ENCODE peak calls at places on chromosome 18, in ten cellular contexts. One of them, this sample, is unnamed. For H3K27me3, the result is how much of the 10 kb centered on the place peaks cover.

GRCh38 chr18:13239557-13239956 is 21.0 kb downstream of the LDLRAD4 start:
- DNase-seq in hepatocyte: no peak
- DNase-seq in upper lobe of right lung: peak
- DNase-seq in HL-60: no peak
- DNase-seq in sigmoid colon: no peak
- DNase-seq in neural progenitor cell: peak
- DNase-seq in BE2C: no peak
- DNase-seq in right cardiac atrium: no peak
- DNase-seq in CD8-positive, alpha-beta memory T cell: no peak
- DNase-seq in right atrium auricular region: no peak
- DNase-seq in this sample: no peak

GRCh38 chr18:62737474-62737873 is 22.1 kb downstream of the PHLPP1 start:
- DNase-seq in upper lobe of right lung: no peak
- DNase-seq in sigmoid colon: no peak
- DNase-seq in right cardiac atrium: no peak
- DNase-seq in HL-60: no peak
- DNase-seq in CD8-positive, alpha-beta memory T cell: no peak
- DNase-seq in BE2C: no peak
- DNase-seq in neural progenitor cell: no peak
- DNase-seq in hepatocyte: no peak
- DNase-seq in right atrium auricular region: no peak
- DNase-seq in this sample: no peak

GRCh38 chr18:2331496-2331895 is 239.8 kb downstream of the METTL4 start:
- DNase-seq in HL-60: no peak
- DNase-seq in hepatocyte: no peak
- DNase-seq in sigmoid colon: no peak
- DNase-seq in CD8-positive, alpha-beta memory T cell: no peak
- DNase-seq in right cardiac atrium: no peak
- DNase-seq in upper lobe of right lung: no peak
- DNase-seq in neural progenitor cell: no peak
- DNase-seq in BE2C: no peak
- DNase-seq in right atrium auricular region: no peak
- DNase-seq in this sample: no peak

GRCh38 chr18:75137346-75137877 is 71.5 kb downstream of the PTGR3 start:
- DNase-seq in sigmoid colon: no peak
- DNase-seq in hepatocyte: no peak
- DNase-seq in HL-60: no peak
- DNase-seq in right cardiac atrium: no peak
- DNase-seq in upper lobe of right lung: no peak
- DNase-seq in neural progenitor cell: no peak
- DNase-seq in right atrium auricular region: peak
- DNase-seq in BE2C: no peak
- DNase-seq in CD8-positive, alpha-beta memory T cell: no peak
- DNase-seq in this sample: no peak

GRCh38 chr18:35851286-35851967 is 121.1 kb upstream of the RMP24 start:
- DNase-seq in hepatocyte: no peak
- DNase-seq in neural progenitor cell: no peak
- DNase-seq in BE2C: no peak
- DNase-seq in right atrium auricular region: no peak
- DNase-seq in upper lobe of right lung: no peak
- DNase-seq in sigmoid colon: no peak
- DNase-seq in CD8-positive, alpha-beta memory T cell: no peak
- DNase-seq in right cardiac atrium: no peak
- DNase-seq in HL-60: no peak
- DNase-seq in this sample: peak

GRCh38 chr18:48053881-48054586 is 123.6 kb upstream of the SMAD2 start:
- DNase-seq in right cardiac atrium: no peak
- DNase-seq in upper lobe of right lung: peak
- DNase-seq in hepatocyte: peak
- DNase-seq in HL-60: no peak
- DNase-seq in BE2C: peak
- DNase-seq in sigmoid colon: no peak
- DNase-seq in neural progenitor cell: no peak
- DNase-seq in CD8-positive, alpha-beta memory T cell: no peak
- DNase-seq in right atrium auricular region: no peak
- DNase-seq in this sample: no peak

GRCh38 chr18:78049281-78049680 is 799.6 kb downstream of the GALR1 start:
- DNase-seq in neural progenitor cell: no peak
- DNase-seq in BE2C: no peak
- DNase-seq in right cardiac atrium: no peak
- DNase-seq in sigmoid colon: no peak
- DNase-seq in CD8-positive, alpha-beta memory T cell: no peak
- DNase-seq in right atrium auricular region: no peak
- DNase-seq in HL-60: no peak
- DNase-seq in upper lobe of right lung: no peak
- DNase-seq in hepatocyte: no peak
- DNase-seq in this sample: no peak

GRCh38 chr18:52130621-52131020 is 209.4 kb upstream of the DCC start:
- DNase-seq in upper lobe of right lung: no peak
- DNase-seq in hepatocyte: no peak
- DNase-seq in sigmoid colon: no peak
- DNase-seq in BE2C: no peak
- DNase-seq in right cardiac atrium: no peak
- DNase-seq in right atrium auricular region: no peak
- DNase-seq in HL-60: no peak
- DNase-seq in CD8-positive, alpha-beta memory T cell: no peak
- DNase-seq in neural progenitor cell: no peak
- DNase-seq in this sample: no peak

DNA sequence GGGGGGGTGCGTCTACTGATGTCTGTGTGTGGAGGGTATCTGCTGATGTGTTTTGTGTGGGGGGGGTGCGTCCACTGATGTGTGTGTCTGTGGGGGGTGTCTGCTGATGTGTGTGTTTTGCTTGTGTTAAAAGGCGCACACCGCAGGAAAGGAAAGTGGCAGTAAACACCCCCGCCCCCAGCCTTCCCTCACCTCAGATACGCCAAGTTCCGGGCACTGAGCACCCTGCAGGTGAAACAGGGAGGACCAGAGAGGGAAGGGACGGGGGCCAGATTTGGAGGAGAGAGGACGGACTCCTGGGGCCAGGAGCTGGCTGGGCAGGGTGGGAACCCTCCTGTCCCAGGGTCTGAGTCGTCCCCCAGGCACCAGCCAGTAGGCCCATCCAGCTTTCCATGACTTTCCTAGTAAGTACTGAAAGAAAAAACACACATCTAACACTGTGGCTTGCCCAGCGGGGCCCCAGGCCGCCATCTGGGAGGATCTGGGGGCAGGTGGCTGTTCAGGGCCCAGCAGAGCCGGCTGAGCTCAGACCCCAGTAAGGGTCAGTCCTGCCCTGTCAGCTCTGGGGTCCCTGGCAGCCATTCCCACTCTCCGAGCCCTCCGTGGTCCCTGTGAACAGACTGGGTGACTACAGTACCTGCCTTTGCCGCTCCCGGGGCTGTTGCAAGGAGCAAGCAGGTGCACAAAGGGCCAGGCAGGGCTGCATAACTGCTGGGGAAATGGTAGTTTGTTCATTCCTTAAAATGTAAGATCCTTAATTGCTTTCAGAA is 126.9 kb downstream of the NFATC1 start:
- DNase-seq in CD8-positive, alpha-beta memory T cell: peak
- DNase-seq in neural progenitor cell: no peak
- DNase-seq in HL-60: peak
- DNase-seq in BE2C: no peak
- DNase-seq in hepatocyte: no peak
- DNase-seq in right cardiac atrium: no peak
- DNase-seq in sigmoid colon: peak
- DNase-seq in upper lobe of right lung: peak
- DNase-seq in right atrium auricular region: peak
- DNase-seq in this sample: peak
- H3K27me3 ChIP-seq in CD8-positive, alpha-beta memory T cell: under half
- H3K27me3 ChIP-seq in neural progenitor cell: under half
- H3K27me3 ChIP-seq in HL-60: under half
- H3K27me3 ChIP-seq in BE2C: under half
- H3K27me3 ChIP-seq in hepatocyte: under half
- H3K27me3 ChIP-seq in right cardiac atrium: under half
- H3K27me3 ChIP-seq in sigmoid colon: under half
- H3K27me3 ChIP-seq in upper lobe of right lung: under half
- H3K27me3 ChIP-seq in right atrium auricular region: under half
- H3K27me3 ChIP-seq in this sample: under half

GRCh38 chr18:37277753-37278152 is 287.8 kb downstream of the CELF4 start:
- DNase-seq in BE2C: no peak
- DNase-seq in neural progenitor cell: no peak
- DNase-seq in sigmoid colon: no peak
- DNase-seq in right cardiac atrium: no peak
- DNase-seq in HL-60: no peak
- DNase-seq in right atrium auricular region: no peak
- DNase-seq in upper lobe of right lung: no peak
- DNase-seq in CD8-positive, alpha-beta memory T cell: no peak
- DNase-seq in hepatocyte: no peak
- DNase-seq in this sample: no peak

GRCh38 chr18:37274309-37274987 is 291.1 kb downstream of the CELF4 start:
- DNase-seq in sigmoid colon: no peak
- DNase-seq in right cardiac atrium: no peak
- DNase-seq in CD8-positive, alpha-beta memory T cell: no peak
- DNase-seq in hepatocyte: no peak
- DNase-seq in neural progenitor cell: no peak
- DNase-seq in BE2C: no peak
- DNase-seq in upper lobe of right lung: no peak
- DNase-seq in HL-60: no peak
- DNase-seq in right atrium auricular region: no peak
- DNase-seq in this sample: no peak

GRCh38 chr18:37272841-37273240 is 292.8 kb downstream of the CELF4 start:
- DNase-seq in right cardiac atrium: no peak
- DNase-seq in BE2C: no peak
- DNase-seq in sigmoid colon: no peak
- DNase-seq in CD8-positive, alpha-beta memory T cell: no peak
- DNase-seq in right atrium auricular region: no peak
- DNase-seq in HL-60: no peak
- DNase-seq in hepatocyte: no peak
- DNase-seq in neural progenitor cell: no peak
- DNase-seq in upper lobe of right lung: no peak
- DNase-seq in this sample: no peak

GRCh38 chr18:37274988-37275590 is 290.5 kb downstream of the CELF4 start:
- DNase-seq in right cardiac atrium: no peak
- DNase-seq in sigmoid colon: no peak
- DNase-seq in HL-60: no peak
- DNase-seq in CD8-positive, alpha-beta memory T cell: no peak
- DNase-seq in neural progenitor cell: no peak
- DNase-seq in hepatocyte: no peak
- DNase-seq in BE2C: no peak
- DNase-seq in right atrium auricular region: no peak
- DNase-seq in upper lobe of right lung: no peak
- DNase-seq in this sample: no peak

DNA sequence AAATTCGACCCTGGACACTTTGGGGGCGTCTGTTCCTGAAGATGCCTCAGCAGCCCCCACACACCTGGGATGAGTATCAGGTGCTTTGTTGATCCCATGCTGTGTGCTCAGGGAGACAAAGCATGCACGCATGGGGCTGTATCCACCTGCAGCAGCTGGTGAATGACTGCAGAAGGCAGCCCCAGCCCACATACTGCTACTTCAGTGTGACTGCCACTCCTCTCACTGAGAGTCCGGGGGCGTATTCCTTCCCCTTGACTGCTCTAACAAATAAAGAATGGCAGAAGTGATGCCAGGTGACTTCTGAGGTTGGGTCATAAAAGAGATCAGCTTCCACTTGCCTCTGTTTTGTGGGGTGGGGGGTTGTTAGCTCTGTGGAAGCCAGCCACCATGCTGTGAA is 289.5 kb downstream of the CELF4 start:
- DNase-seq in CD8-positive, alpha-beta memory T cell: no peak
- DNase-seq in hepatocyte: no peak
- DNase-seq in sigmoid colon: no peak
- DNase-seq in neural progenitor cell: no peak
- DNase-seq in right cardiac atrium: no peak
- DNase-seq in BE2C: no peak
- DNase-seq in right atrium auricular region: no peak
- DNase-seq in HL-60: no peak
- DNase-seq in upper lobe of right lung: no peak
- DNase-seq in this sample: no peak
- H3K27me3 ChIP-seq in CD8-positive, alpha-beta memory T cell: under half
- H3K27me3 ChIP-seq in hepatocyte: under half
- H3K27me3 ChIP-seq in sigmoid colon: under half
- H3K27me3 ChIP-seq in neural progenitor cell: under half
- H3K27me3 ChIP-seq in right cardiac atrium: under half
- H3K27me3 ChIP-seq in BE2C: under half
- H3K27me3 ChIP-seq in right atrium auricular region: under half
- H3K27me3 ChIP-seq in HL-60: under half
- H3K27me3 ChIP-seq in upper lobe of right lung: under half
- H3K27me3 ChIP-seq in this sample: under half

GRCh38 chr18:11676867-11677266 is 12.2 kb upstream of the GNAL start:
- DNase-seq in BE2C: no peak
- DNase-seq in neural progenitor cell: no peak
- DNase-seq in right atrium auricular region: no peak
- DNase-seq in CD8-positive, alpha-beta memory T cell: no peak
- DNase-seq in right cardiac atrium: peak
- DNase-seq in upper lobe of right lung: no peak
- DNase-seq in HL-60: no peak
- DNase-seq in hepatocyte: no peak
- DNase-seq in sigmoid colon: no peak
- DNase-seq in this sample: peak
- H3K27me3 ChIP-seq in BE2C: under half
- H3K27me3 ChIP-seq in neural progenitor cell: under half
- H3K27me3 ChIP-seq in right atrium auricular region: under half
- H3K27me3 ChIP-seq in CD8-positive, alpha-beta memory T cell: under half
- H3K27me3 ChIP-seq in right cardiac atrium: under half
- H3K27me3 ChIP-seq in upper lobe of right lung: under half
- H3K27me3 ChIP-seq in HL-60: under half
- H3K27me3 ChIP-seq in hepatocyte: under half
- H3K27me3 ChIP-seq in sigmoid colon: under half
- H3K27me3 ChIP-seq in this sample: under half

GRCh38 chr18:374735-375168 is 106.9 kb upstream of the THOC1 start:
- DNase-seq in upper lobe of right lung: no peak
- DNase-seq in BE2C: no peak
- DNase-seq in right cardiac atrium: no peak
- DNase-seq in HL-60: peak
- DNase-seq in CD8-positive, alpha-beta memory T cell: no peak
- DNase-seq in hepatocyte: no peak
- DNase-seq in right atrium auricular region: no peak
- DNase-seq in sigmoid colon: peak
- DNase-seq in neural progenitor cell: no peak
- DNase-seq in this sample: no peak

GRCh38 chr18:370753-371615 is 103.1 kb upstream of the THOC1 start:
- DNase-seq in CD8-positive, alpha-beta memory T cell: no peak
- DNase-seq in upper lobe of right lung: no peak
- DNase-seq in right cardiac atrium: no peak
- DNase-seq in hepatocyte: no peak
- DNase-seq in right atrium auricular region: no peak
- DNase-seq in neural progenitor cell: no peak
- DNase-seq in BE2C: no peak
- DNase-seq in sigmoid colon: no peak
- DNase-seq in HL-60: no peak
- DNase-seq in this sample: no peak

GRCh38 chr18:376307-376706 is 108.5 kb upstream of the THOC1 start:
- DNase-seq in sigmoid colon: peak
- DNase-seq in hepatocyte: no peak
- DNase-seq in right atrium auricular region: no peak
- DNase-seq in CD8-positive, alpha-beta memory T cell: no peak
- DNase-seq in right cardiac atrium: no peak
- DNase-seq in BE2C: no peak
- DNase-seq in HL-60: no peak
- DNase-seq in upper lobe of right lung: no peak
- DNase-seq in neural progenitor cell: no peak
- DNase-seq in this sample: no peak

GRCh38 chr18:369224-370010 is 101.6 kb upstream of the THOC1 start:
- DNase-seq in HL-60: no peak
- DNase-seq in right atrium auricular region: no peak
- DNase-seq in upper lobe of right lung: no peak
- DNase-seq in neural progenitor cell: no peak
- DNase-seq in hepatocyte: no peak
- DNase-seq in sigmoid colon: no peak
- DNase-seq in BE2C: no peak
- DNase-seq in CD8-positive, alpha-beta memory T cell: no peak
- DNase-seq in right cardiac atrium: no peak
- DNase-seq in this sample: no peak

GRCh38 chr18:371616-371998 is 103.8 kb upstream of the THOC1 start:
- DNase-seq in BE2C: peak
- DNase-seq in sigmoid colon: no peak
- DNase-seq in right atrium auricular region: no peak
- DNase-seq in hepatocyte: no peak
- DNase-seq in neural progenitor cell: no peak
- DNase-seq in right cardiac atrium: no peak
- DNase-seq in HL-60: no peak
- DNase-seq in CD8-positive, alpha-beta memory T cell: no peak
- DNase-seq in upper lobe of right lung: no peak
- DNase-seq in this sample: no peak
- H3K27me3 ChIP-seq in BE2C: under half
- H3K27me3 ChIP-seq in sigmoid colon: under half
- H3K27me3 ChIP-seq in right atrium auricular region: under half
- H3K27me3 ChIP-seq in hepatocyte: under half
- H3K27me3 ChIP-seq in neural progenitor cell: under half
- H3K27me3 ChIP-seq in right cardiac atrium: under half
- H3K27me3 ChIP-seq in HL-60: under half
- H3K27me3 ChIP-seq in CD8-positive, alpha-beta memory T cell: under half
- H3K27me3 ChIP-seq in upper lobe of right lung: under half
- H3K27me3 ChIP-seq in this sample: under half